ENCODE peak calls at places on chromosomes 7 and 10, in ten cellular contexts. N is cardiac fibroblast; P is neural crest cell; V is psoas muscle; E is Panc1; T is activated CD8-positive, alpha-beta T cell treated with anti-CD3 and anti-CD28 coated beads for 36 hours; W is fibroblast of lung; H is RWPE1; Q is Calu3; Z is choroid plexus epithelial cell. A is an unnamed sample.
A peak's percentile ranks its signal among the peaks of the same experiment; 100 is the strongest.

GRCh38 chr7:29278362-29279070 is 83.9 kb downstream of the CHN2 start:
- DNase-seq in N (no peak), P (no peak), V (no peak), E (no peak), T (no peak), W (no peak), H (no peak), Q (no peak), Z (no peak), A (no peak)

GRCh38 chr10:77504196-77504869 is 133.3 kb downstream of the KCNMA1 start:
- DNase-seq in N (peak; percentile 58), P (no peak), V (no peak), E (no peak), T (no peak), W (peak; percentile 74), H (no peak), Q (no peak), Z (peak; percentile 74), A (no peak)

GRCh38 chr7:67387851-67388250 is 391.2 kb downstream of the TYW1 start:
- DNase-seq in N (no peak), P (no peak), V (no peak), E (no peak), T (no peak), W (no peak), H (no peak), Q (no peak), Z (no peak), A (no peak)

GRCh38 chr7:55438085-55438764 is 73.1 kb downstream of the LANCL2 start:
- DNase-seq in N (no peak), P (no peak), V (no peak), E (no peak), T (no peak), W (no peak), H (no peak), Q (no peak), Z (no peak), A (no peak)

GRCh38 chr10:30591249-30591670 is 38.3 kb downstream of the LYZL2 start:
- DNase-seq in N (peak; percentile 73), P (peak; percentile 53), V (no peak), E (no peak), T (peak; percentile 31), W (peak; percentile 64), H (peak; percentile 56), Q (peak; percentile 51), Z (peak; percentile 76), A (peak; percentile 39)

GRCh38 chr7:157660971-157661610 is 324.3 kb downstream of the DNAJB6 start:
- DNase-seq in N (no peak), P (no peak), V (no peak), E (no peak), T (no peak), W (no peak), H (no peak), Q (no peak), Z (no peak), A (no peak)

GRCh38 chr10:70672993-70673928 is 955 bp downstream of the ADAMTS14 start:
- DNase-seq in N (peak; percentile 85), P (no peak), V (no peak), E (no peak), T (no peak), W (peak; percentile 79), H (peak; percentile 91), Q (no peak), Z (peak; percentile 74), A (no peak)

GRCh38 chr7:68529221-68529620 is 1069.1 kb upstream of the AUTS2 start:
- DNase-seq in N (no peak), P (no peak), V (no peak), E (no peak), T (no peak), W (no peak), H (no peak), Q (no peak), Z (no peak), A (no peak)

GRCh38 chr7:14836571-14837189 is 65.9 kb downstream of the DGKB start:
- DNase-seq in N (peak; percentile 63), P (no peak), V (peak; percentile 77), E (peak; percentile 7), T (no peak), W (peak; percentile 70), H (peak; percentile 4), Q (peak; percentile 25), Z (peak; percentile 91), A (peak; percentile 20)

GRCh38 chr7:47571355-47572100 is 10.4 kb downstream of the TNS3 start:
- DNase-seq in N (peak; percentile 92), P (no peak), V (peak; percentile 86), E (no peak), T (no peak), W (peak; percentile 85), H (peak; percentile 45), Q (peak; percentile 84), Z (peak; percentile 69), A (no peak)

GRCh38 chr7:43630466-43630865 is 47.6 kb downstream of the STK17A start:
- DNase-seq in N (no peak), P (no peak), V (no peak), E (no peak), T (no peak), W (no peak), H (no peak), Q (no peak), Z (no peak), A (no peak)

GRCh38 chr7:131859162-131859821 is 302.9 kb upstream of the PODXL start:
- DNase-seq in N (peak; percentile 80), P (peak; percentile 69), V (peak; percentile 65), E (peak; percentile 59), T (peak; percentile 69), W (peak; percentile 61), H (peak; percentile 62), Q (peak; percentile 79), Z (peak; percentile 84), A (peak; percentile 82)

GRCh38 chr7:98993024-98993897 is 114.9 kb downstream of the TRRAP start:
- DNase-seq in N (no peak), P (no peak), V (no peak), E (no peak), T (no peak), W (no peak), H (no peak), Q (no peak), Z (peak; percentile 5), A (no peak)

GRCh38 chr7:98994046-98994944 is 116.0 kb downstream of the TRRAP start:
- DNase-seq in N (no peak), P (no peak), V (no peak), E (no peak), T (no peak), W (no peak), H (no peak), Q (no peak), Z (no peak), A (no peak)

GRCh38 chr7:98995523-98996161 is 117.3 kb downstream of the TRRAP start:
- DNase-seq in N (no peak), P (no peak), V (no peak), E (no peak), T (no peak), W (no peak), H (no peak), Q (no peak), Z (no peak), A (no peak)

GRCh38 chr7:98996162-98996552 is 117.8 kb downstream of the TRRAP start:
- DNase-seq in N (no peak), P (no peak), V (no peak), E (no peak), T (peak; percentile 59), W (no peak), H (no peak), Q (no peak), Z (no peak), A (no peak)

DNA sequence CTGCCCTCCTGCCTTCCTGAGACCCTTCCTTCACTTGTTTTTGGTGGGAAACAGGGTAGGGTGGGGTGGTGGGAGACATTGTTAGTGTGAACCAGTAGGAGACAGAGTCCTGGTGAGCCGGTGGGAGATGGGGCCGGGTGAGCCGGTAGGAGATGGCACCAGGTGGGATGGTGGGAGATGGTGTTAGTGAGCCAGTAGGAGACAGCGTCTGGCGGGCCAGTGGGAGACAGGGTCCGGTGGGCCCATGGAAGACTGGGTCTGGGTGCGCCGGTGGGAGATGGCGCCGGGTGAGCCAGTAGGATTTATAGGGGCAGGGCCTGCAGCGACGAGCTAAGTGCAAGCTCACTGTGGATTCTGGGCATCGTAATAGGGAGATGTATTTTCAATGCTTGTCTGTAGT is 116.8 kb downstream of the TRRAP start:
- DNase-seq in N (no peak), P (no peak), V (no peak), E (no peak), T (no peak), W (no peak), H (no peak), Q (no peak), Z (no peak), A (no peak)
- TF ChIP-seq CTCF in N (no peak), P (no peak), V (no peak), E (no peak), T (no peak), W (no peak), H (no peak), Q (no peak), Z (no peak), A (no peak)

GRCh38 chr7:96181174-96181573 is 140.7 kb downstream of the SLC25A13 start:
- DNase-seq in N (peak; percentile 29), P (no peak), V (no peak), E (no peak), T (no peak), W (no peak), H (no peak), Q (no peak), Z (no peak), A (no peak)
- TF ChIP-seq CTCF in N (no peak), P (no peak), V (no peak), E (no peak), T (no peak), W (no peak), H (no peak), Q (no peak), Z (no peak), A (no peak)

DNA sequence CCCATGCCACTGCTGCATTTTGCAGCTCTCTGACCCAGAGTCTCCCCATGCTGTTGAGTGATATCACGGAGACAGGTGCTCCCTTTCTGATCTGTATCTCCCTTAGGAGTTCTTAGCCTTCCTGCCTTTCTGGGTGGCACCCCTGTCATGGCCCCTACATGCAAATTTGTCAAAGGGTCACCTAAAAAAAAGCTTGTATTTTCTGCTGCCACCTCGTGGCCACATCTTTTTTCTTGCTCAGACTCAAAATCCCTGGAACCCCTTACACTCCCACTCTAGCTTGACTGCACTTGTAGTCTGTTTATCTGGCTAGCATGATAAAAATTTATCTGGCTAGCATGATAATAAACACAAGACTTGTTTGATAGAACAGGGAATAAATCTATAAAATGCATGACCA is 809.1 kb downstream of the SORCS1 start:
- DNase-seq in N (no peak), P (no peak), V (no peak), E (no peak), T (peak; percentile 5), W (no peak), H (no peak), Q (no peak), Z (peak; percentile 6), A (peak; percentile 23)
- TF ChIP-seq CTCF in N (peak; percentile 34), P (peak; percentile 43), V (no peak), E (peak; percentile 53), T (no peak), W (peak; percentile 25), H (no peak), Q (peak; percentile 26), Z (peak; percentile 64), A (no peak)

DNA sequence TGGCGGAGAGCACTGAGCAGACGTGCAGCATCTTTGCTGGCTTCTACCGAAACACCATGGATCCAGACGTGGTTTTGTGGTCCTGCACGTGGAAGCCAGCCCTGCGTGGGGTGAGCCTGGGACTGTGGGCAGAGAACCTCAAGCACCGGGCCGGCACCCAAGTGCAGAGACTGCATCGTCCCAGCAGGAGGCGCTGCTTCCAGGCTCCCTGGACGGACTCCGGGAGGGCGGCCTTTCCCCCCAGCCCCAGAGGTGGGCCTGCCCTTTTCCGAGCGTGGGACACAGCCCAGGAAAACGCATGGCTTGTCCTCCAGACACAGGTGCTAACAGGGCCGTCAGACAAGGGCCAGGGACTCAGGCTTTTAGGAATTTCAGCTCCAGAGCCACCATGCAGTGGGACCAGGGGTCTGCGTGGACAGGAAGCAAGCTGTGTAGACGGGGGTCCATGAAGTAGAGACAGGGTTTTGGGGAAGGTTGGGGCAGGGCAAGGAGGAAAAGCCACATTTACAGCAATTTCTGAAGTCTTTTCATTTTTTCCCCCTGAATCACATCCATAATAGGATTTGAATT is 303.9 kb downstream of the WDR37 start:
- DNase-seq in N (no peak), P (peak; percentile 38), V (no peak), E (no peak), T (no peak), W (no peak), H (no peak), Q (no peak), Z (no peak), A (peak; percentile 53)
- TF ChIP-seq CTCF in N (no peak), P (peak; percentile 61), V (no peak), E (peak; percentile 52), T (no peak), W (no peak), H (no peak), Q (no peak), Z (no peak), A (peak; percentile 66)